ENCODE peak calls at places on chromosome 13, in nine cellular contexts. One of them, this sample, is unnamed.

GRCh38 chr13:24671367-24672117 is 8.7 kb upstream of the ATP12A start:
- DNase-seq in HFFc6: peak; percentile 93
- DNase-seq in T-helper 9 cell: no peak
- DNase-seq in effector memory CD8-positive, alpha-beta T cell: peak; percentile 15
- DNase-seq in T-cell: no peak
- DNase-seq in mucosa of descending colon: no peak
- DNase-seq in lower leg skin: peak; percentile 93
- DNase-seq in osteocyte: no peak
- DNase-seq in NCI-H1105 treated with DMSO at 0.1 percent for 48 hours: peak; percentile 32
- DNase-seq in this sample: no peak

GRCh38 chr13:77016888-77017623 is 9.9 kb downstream of the FBXL3 start:
- DNase-seq in osteocyte: no peak
- DNase-seq in T-cell: no peak
- DNase-seq in NCI-H1105 treated with DMSO at 0.1 percent for 48 hours: no peak
- DNase-seq in effector memory CD8-positive, alpha-beta T cell: no peak
- DNase-seq in mucosa of descending colon: no peak
- DNase-seq in HFFc6: no peak
- DNase-seq in T-helper 9 cell: no peak
- DNase-seq in lower leg skin: no peak
- DNase-seq in this sample: no peak

GRCh38 chr13:107466326-107466725 is 749.0 kb downstream of the LIG4 start:
- DNase-seq in T-cell: no peak
- DNase-seq in osteocyte: no peak
- DNase-seq in mucosa of descending colon: no peak
- DNase-seq in effector memory CD8-positive, alpha-beta T cell: no peak
- DNase-seq in HFFc6: no peak
- DNase-seq in T-helper 9 cell: no peak
- DNase-seq in NCI-H1105 treated with DMSO at 0.1 percent for 48 hours: no peak
- DNase-seq in lower leg skin: no peak
- DNase-seq in this sample: no peak

GRCh38 chr13:40666905-40667621 is 622 bp upstream of the FOXO1 start:
- DNase-seq in T-helper 9 cell: no peak
- DNase-seq in NCI-H1105 treated with DMSO at 0.1 percent for 48 hours: peak; percentile 22
- DNase-seq in osteocyte: no peak
- DNase-seq in effector memory CD8-positive, alpha-beta T cell: no peak
- DNase-seq in lower leg skin: peak; percentile 92
- DNase-seq in T-cell: no peak
- DNase-seq in mucosa of descending colon: peak; percentile 78
- DNase-seq in HFFc6: no peak
- DNase-seq in this sample: peak; percentile 26

GRCh38 chr13:64810701-64811258 is 2419.4 kb downstream of the PCDH9 start:
- DNase-seq in T-cell: no peak
- DNase-seq in osteocyte: no peak
- DNase-seq in lower leg skin: no peak
- DNase-seq in effector memory CD8-positive, alpha-beta T cell: no peak
- DNase-seq in mucosa of descending colon: no peak
- DNase-seq in NCI-H1105 treated with DMSO at 0.1 percent for 48 hours: no peak
- DNase-seq in HFFc6: peak; percentile 5
- DNase-seq in T-helper 9 cell: no peak
- DNase-seq in this sample: no peak

GRCh38 chr13:111883571-111884343 is 183.2 kb upstream of the SOX1 start:
- DNase-seq in lower leg skin: no peak
- DNase-seq in osteocyte: peak; percentile 67
- DNase-seq in mucosa of descending colon: no peak
- DNase-seq in effector memory CD8-positive, alpha-beta T cell: no peak
- DNase-seq in NCI-H1105 treated with DMSO at 0.1 percent for 48 hours: no peak
- DNase-seq in HFFc6: no peak
- DNase-seq in T-helper 9 cell: no peak
- DNase-seq in T-cell: no peak
- DNase-seq in this sample: no peak

GRCh38 chr13:20608438-20609020 is 41.6 kb downstream of the IFT88 start:
- DNase-seq in NCI-H1105 treated with DMSO at 0.1 percent for 48 hours: no peak
- DNase-seq in mucosa of descending colon: no peak
- DNase-seq in effector memory CD8-positive, alpha-beta T cell: no peak
- DNase-seq in HFFc6: no peak
- DNase-seq in T-helper 9 cell: no peak
- DNase-seq in T-cell: no peak
- DNase-seq in osteocyte: no peak
- DNase-seq in lower leg skin: no peak
- DNase-seq in this sample: no peak

GRCh38 chr13:72852207-72852606 is 70.3 kb downstream of the PIBF1 start:
- DNase-seq in NCI-H1105 treated with DMSO at 0.1 percent for 48 hours: no peak
- DNase-seq in HFFc6: no peak
- DNase-seq in lower leg skin: no peak
- DNase-seq in T-cell: no peak
- DNase-seq in effector memory CD8-positive, alpha-beta T cell: no peak
- DNase-seq in osteocyte: no peak
- DNase-seq in T-helper 9 cell: no peak
- DNase-seq in mucosa of descending colon: no peak
- DNase-seq in this sample: no peak

GRCh38 chr13:27298849-27299248 is 28.2 kb downstream of the RASL11A start:
- DNase-seq in mucosa of descending colon: no peak
- DNase-seq in HFFc6: no peak
- DNase-seq in T-cell: no peak
- DNase-seq in osteocyte: no peak
- DNase-seq in NCI-H1105 treated with DMSO at 0.1 percent for 48 hours: no peak
- DNase-seq in effector memory CD8-positive, alpha-beta T cell: no peak
- DNase-seq in lower leg skin: peak; percentile 26
- DNase-seq in T-helper 9 cell: no peak
- DNase-seq in this sample: no peak

GRCh38 chr13:73215807-73216206 is 157.0 kb downstream of the KLF5 start:
- DNase-seq in NCI-H1105 treated with DMSO at 0.1 percent for 48 hours: no peak
- DNase-seq in T-cell: no peak
- DNase-seq in mucosa of descending colon: no peak
- DNase-seq in HFFc6: peak; percentile 58
- DNase-seq in T-helper 9 cell: no peak
- DNase-seq in osteocyte: no peak
- DNase-seq in effector memory CD8-positive, alpha-beta T cell: no peak
- DNase-seq in lower leg skin: no peak
- DNase-seq in this sample: no peak

GRCh38 chr13:108987488-108987887 is 358.1 kb downstream of the MYO16 start:
- DNase-seq in lower leg skin: no peak
- DNase-seq in mucosa of descending colon: no peak
- DNase-seq in effector memory CD8-positive, alpha-beta T cell: no peak
- DNase-seq in osteocyte: no peak
- DNase-seq in T-cell: no peak
- DNase-seq in HFFc6: no peak
- DNase-seq in NCI-H1105 treated with DMSO at 0.1 percent for 48 hours: no peak
- DNase-seq in T-helper 9 cell: no peak
- DNase-seq in this sample: no peak

This sample was measured in CD8-positive, alpha-beta memory T cell.